ENCODE peak calls at places on chromosomes 7 and 10, in five cellular contexts. E, Z, Q, I and L are unnamed samples.

GRCh38 chr7:39709768-39710291 is 86.5 kb downstream of the RALA start:
- DNase-seq in Q (no peak), I (peak), E (no peak), Z (peak), L (no peak)

GRCh38 chr10:16756561-16757221 is 60.5 kb downstream of the RSU1 start:
- DNase-seq in E (no peak), Z (no peak), I (no peak), Q (no peak), L (no peak)

GRCh38 chr10:32199724-32200394 is 143.6 kb upstream of the KIF5B start:
- DNase-seq in Q (no peak), I (no peak), Z (no peak), E (no peak), L (no peak)

GRCh38 chr10:78254013-78254412 is 220.3 kb downstream of the RPS24 start:
- DNase-seq in I (no peak), E (no peak), Q (no peak), Z (no peak), L (no peak)

GRCh38 chr10:62545667-62546066 is 171.5 kb downstream of the ZNF365 start:
- DNase-seq in I (no peak), Z (no peak), Q (no peak), E (no peak), L (no peak)

GRCh38 chr7:105020926-105021325 is 6.9 kb downstream of the KMT2E start:
- DNase-seq in E (no peak), I (no peak), Q (no peak), Z (no peak), L (no peak)

GRCh38 chr7:66629659-66630058 is 978 bp downstream of the KCTD7 start:
- DNase-seq in Z (no peak), Q (no peak), I (no peak), E (no peak), L (no peak)

GRCh38 chr7:38753347-38753746 is 122.2 kb upstream of the AMPH start:
- DNase-seq in I (no peak), Z (no peak), E (no peak), Q (no peak), L (no peak)

GRCh38 chr7:90298145-90299038 is 22.7 kb downstream of the FAM237B start:
- DNase-seq in I (no peak), Z (peak), Q (peak), E (no peak), L (peak)

GRCh38 chr7:94394058-94394398 is 667 bp upstream of the COL1A2 start:
- DNase-seq in Z (no peak), Q (no peak), I (no peak), E (no peak), L (peak)

GRCh38 chr10:93968452-93969044 is 25.2 kb upstream of the PLCE1 start:
- DNase-seq in Z (no peak), E (no peak), Q (no peak), I (no peak), L (no peak)

GRCh38 chr7:50538478-50538877 is 26.7 kb downstream of the DDC start:
- DNase-seq in Q (no peak), I (no peak), Z (no peak), E (no peak), L (no peak)

GRCh38 chr10:79203833-79204232 is 135.1 kb downstream of the ZMIZ1 start:
- DNase-seq in Q (no peak), I (no peak), E (no peak), Z (no peak), L (no peak)

GRCh38 chr7:7793249-7793648 is 74.8 kb upstream of the RPA3 start:
- DNase-seq in Q (no peak), I (no peak), Z (peak), E (no peak), L (no peak)

GRCh38 chr10:7561216-7561893 is 105.4 kb downstream of the ITIH5 start:
- DNase-seq in I (no peak), Z (peak), E (peak), Q (peak), L (no peak)

GRCh38 chr10:97023401-97024180 is 162.2 kb downstream of the SLIT1 start:
- DNase-seq in Q (no peak), I (no peak), Z (no peak), E (no peak), L (no peak)

GRCh38 chr7:130960208-130960988 is 226.4 kb upstream of the KLF14 start:
- DNase-seq in E (no peak), Z (no peak), Q (no peak), I (peak), L (peak)

GRCh38 chr10:97575101-97575668 is 2.6 kb downstream of the ANKRD2 start:
- DNase-seq in Z (no peak), E (no peak), I (no peak), Q (no peak), L (no peak)

GRCh38 chr10:31076589-31076988 is 44.9 kb upstream of the ZNF438 start:
- DNase-seq in I (no peak), Z (no peak), Q (no peak), E (no peak), L (no peak)

GRCh38 chr10:124639206-124639605 is 105.0 kb downstream of the FAM53B start:
- DNase-seq in Q (no peak), E (no peak), I (no peak), Z (no peak), L (no peak)

GRCh38 chr10:54614062-54614461 is 187.0 kb downstream of the PCDH15 start:
- DNase-seq in I (no peak), Z (no peak), Q (no peak), E (no peak), L (no peak)

GRCh38 chr7:157660971-157661610 is 324.3 kb downstream of the DNAJB6 start:
- DNase-seq in E (no peak), I (no peak), Q (no peak), Z (no peak), L (no peak)

GRCh38 chr7:70355591-70356323 is 757.5 kb downstream of the AUTS2 start:
- DNase-seq in Q (no peak), Z (peak), I (no peak), E (no peak), L (no peak)

GRCh38 chr10:124228451-124228850 is 135.1 kb upstream of the CHST15 start:
- DNase-seq in E (no peak), I (no peak), Z (no peak), Q (no peak), L (no peak)

GRCh38 chr10:96266118-96266770 is 5.1 kb downstream of the BLNK start:
- DNase-seq in Q (no peak), E (no peak), Z (no peak), I (no peak), L (no peak)

GRCh38 chr10:6279540-6280267 is 77.0 kb downstream of the PFKFB3 start:
- DNase-seq in Z (peak), I (no peak), E (peak), Q (peak), L (peak)

DNA sequence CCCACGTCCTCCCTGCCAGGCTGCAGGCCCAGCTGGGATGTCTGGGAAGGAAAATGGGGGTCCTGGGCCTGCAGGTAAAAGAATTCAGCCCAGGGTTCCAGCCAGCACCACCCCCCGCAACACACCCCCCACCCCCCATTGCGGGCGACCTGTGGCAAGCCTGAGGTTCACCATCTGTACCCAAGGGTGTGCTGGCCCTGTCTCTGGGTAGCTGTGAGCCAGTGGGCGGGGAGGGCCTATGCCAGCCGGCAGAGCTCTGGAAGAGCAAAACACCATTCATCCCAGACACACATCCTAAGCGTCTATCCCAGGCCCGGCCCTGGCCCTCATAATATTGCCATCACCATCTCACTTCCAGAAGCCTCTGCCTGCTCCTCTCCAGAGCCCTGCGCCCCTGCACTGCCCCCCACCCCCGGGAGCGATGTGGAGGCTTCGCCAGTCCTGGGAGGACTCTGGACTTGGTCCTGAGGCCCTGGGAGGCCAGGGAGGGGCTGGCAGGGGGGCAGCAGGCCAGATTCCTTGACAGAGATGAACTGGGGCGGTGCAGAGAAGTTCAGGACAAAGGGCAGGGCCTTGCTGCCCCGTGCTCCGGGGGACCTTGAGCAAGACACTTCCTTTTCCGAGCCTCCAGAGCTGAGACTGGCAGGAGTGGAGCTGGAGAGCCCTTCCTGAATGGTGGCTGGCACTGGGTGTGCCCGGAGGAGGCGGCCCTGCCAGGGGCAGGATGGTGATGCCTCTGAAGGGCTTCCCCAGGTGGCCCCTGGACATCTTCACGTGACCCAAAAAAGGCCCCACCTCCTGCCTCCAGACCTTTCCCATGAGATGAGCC is 8.7 kb upstream of the TTYH3 start:
- DNase-seq in Z (no peak), E (no peak), I (no peak), Q (peak), L (no peak)
- TF ChIP-seq CREB1 in Z (no peak), E (no peak), I (no peak), Q (no peak), L (no peak)

GRCh38 chr10:106136175-106136574 is 1028.3 kb downstream of the SORCS1 start:
- DNase-seq in I (no peak), Z (no peak), E (no peak), Q (no peak), L (no peak)

GRCh38 chr10:106133451-106133850 is 1031.1 kb downstream of the SORCS1 start:
- DNase-seq in Q (no peak), E (no peak), I (no peak), Z (no peak), L (no peak)

GRCh38 chr10:106134326-106135000 is 1030.0 kb downstream of the SORCS1 start:
- DNase-seq in I (no peak), E (no peak), Z (no peak), Q (no peak), L (no peak)

GRCh38 chr10:106132956-106133355 is 1031.5 kb downstream of the SORCS1 start:
- DNase-seq in Z (no peak), Q (no peak), I (no peak), E (no peak), L (no peak)
- TF ChIP-seq CREB1 in Z (no peak), Q (no peak), I (no peak), E (no peak), L (no peak)

GRCh38 chr7:92836489-92837213 is at the start of gene CDK6:
- DNase-seq in E (peak), I (no peak), Z (peak), Q (peak), L (peak)

GRCh38 chr7:92837214-92837749 is 909 bp upstream of the CDK6 start:
- DNase-seq in I (no peak), Q (peak), Z (no peak), E (no peak), L (peak)

GRCh38 chr7:92835140-92835850 is 1.1 kb downstream of the CDK6 start:
- DNase-seq in Q (peak), I (no peak), E (peak), Z (peak), L (peak)

GRCh38 chr7:92834661-92835139 is 1.7 kb downstream of the CDK6 start:
- DNase-seq in Q (no peak), Z (peak), I (no peak), E (no peak), L (peak)

DNA sequence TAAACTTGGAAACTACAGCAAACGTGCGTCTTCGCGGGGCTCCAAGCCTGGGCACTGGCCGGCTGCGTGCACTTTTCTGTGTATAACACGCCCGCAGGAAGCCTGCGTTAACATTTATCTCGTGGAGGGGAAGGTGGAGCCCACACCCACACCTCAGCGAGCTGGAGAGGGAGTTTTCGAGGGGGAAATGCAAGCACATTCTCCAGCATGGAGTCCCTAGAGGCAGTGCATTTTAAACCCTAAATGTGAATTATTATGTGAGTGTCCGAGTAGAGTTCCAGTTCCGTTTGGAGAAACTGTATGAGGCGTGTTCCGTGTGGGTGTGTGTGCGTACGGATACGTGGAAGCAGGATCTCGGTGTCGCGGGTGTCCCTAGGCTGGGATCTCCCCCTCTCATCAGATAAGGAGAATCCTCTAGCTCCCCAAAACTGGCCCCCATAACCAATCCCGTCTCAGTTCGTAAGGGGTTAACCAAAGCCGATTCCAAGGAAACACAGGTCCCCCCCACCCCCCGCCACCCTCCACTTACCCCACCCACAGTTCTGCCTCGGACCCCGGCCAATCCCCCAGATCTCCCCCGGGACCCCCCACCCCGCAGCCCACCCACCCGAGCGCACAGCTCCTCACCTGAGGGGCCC is 403 bp downstream of the CDK6 start:
- DNase-seq in Q (peak), Z (no peak), E (no peak), I (no peak), L (peak)
- TF ChIP-seq CREB1 in Q (no peak), Z (no peak), E (no peak), I (peak), L (no peak)

GRCh38 chr10:73887038-73888015 is 13.0 kb upstream of the CAMK2G start:
- DNase-seq in E (no peak), Q (no peak), I (no peak), Z (no peak), L (no peak)
- TF ChIP-seq CREB1 in E (no peak), Q (no peak), I (no peak), Z (no peak), L (no peak)

DNA sequence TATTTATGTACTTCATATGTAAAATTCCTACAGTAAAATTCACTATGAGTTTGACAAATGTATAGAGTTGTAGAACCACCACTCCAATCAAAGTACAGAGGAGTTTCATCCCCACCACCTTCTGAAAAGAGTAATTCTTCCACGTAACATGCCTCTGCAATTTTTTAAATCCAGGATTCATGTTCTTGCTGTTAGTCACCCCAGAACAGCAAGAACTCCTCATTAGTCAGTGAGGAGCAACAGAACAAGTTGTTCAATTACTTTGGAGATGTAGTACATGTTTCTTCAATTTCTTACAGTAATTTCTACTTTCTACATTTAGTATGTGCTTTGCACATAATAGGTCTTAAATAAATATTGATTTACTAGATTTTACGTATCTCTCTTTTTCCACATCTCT is 248.1 kb downstream of the ABCA13 start:
- DNase-seq in Z (no peak), Q (no peak), I (no peak), E (no peak), L (no peak)
- TF ChIP-seq CREB1 in Z (no peak), Q (no peak), I (no peak), E (no peak), L (no peak)

DNA sequence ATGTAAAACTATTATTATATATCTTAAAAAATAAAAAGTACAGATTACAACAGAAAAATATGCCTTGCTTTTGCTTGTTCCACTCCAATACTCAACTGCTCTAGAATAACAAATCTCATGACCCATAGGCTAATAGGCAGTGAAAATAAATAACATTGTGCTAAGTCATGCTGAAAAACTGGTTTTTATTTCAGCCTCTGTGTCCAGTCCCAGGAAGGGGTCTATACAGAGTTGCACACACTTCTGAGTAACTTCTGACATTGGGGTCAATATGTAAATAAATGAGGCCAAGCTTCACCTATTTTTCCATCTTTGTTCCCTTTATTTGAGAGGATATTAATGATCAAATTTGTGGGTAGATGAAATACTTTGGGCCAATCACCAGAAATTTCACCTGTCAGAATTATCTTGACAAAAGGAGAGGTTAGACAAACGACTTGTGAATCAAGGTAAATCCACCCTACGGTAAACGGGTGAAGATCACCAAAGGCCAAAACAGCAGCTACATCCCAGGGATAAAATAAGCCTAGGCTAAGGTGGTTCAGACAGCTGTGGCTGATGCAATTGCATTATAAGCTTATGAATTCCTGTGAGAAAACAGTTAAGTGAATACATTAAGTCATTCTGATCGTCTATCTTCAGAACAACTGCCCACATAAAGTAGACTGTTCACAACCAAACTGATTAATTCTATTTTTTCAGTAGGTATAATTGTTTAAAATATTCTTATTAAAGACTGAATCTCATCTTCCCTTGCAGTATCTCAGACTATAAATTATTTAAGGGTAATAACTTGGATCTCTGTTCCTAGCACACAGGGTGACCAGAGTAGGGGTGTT is 87.4 kb downstream of the UBE2H start:
- DNase-seq in I (no peak), Z (no peak), Q (no peak), E (no peak), L (no peak)
- TF ChIP-seq CREB1 in I (no peak), Z (no peak), Q (no peak), E (no peak), L (no peak)

GRCh38 chr7:154914580-154915380 is 88.1 kb downstream of the PAXIP1 start:
- DNase-seq in E (peak), Q (no peak), Z (peak), I (no peak), L (no peak)
- TF ChIP-seq CREB1 in E (no peak), Q (no peak), Z (no peak), I (no peak), L (no peak)